ENCODE peak calls at places on chromosomes 1 and 21, in ten cellular contexts. One of them, this sample, is unnamed.

GRCh38 chr1:161388639-161389038 is 21.0 kb upstream of the CFAP126 start:
- DNase-seq in RPMI7951: no peak
- DNase-seq in body of pancreas: no peak
- DNase-seq in kidney tubule cell: no peak
- DNase-seq in activated T-cell treated with anti-CD3 and anti-CD28 coated beads, Interleukin-2, amount 50 U/mL, for 72 hours: no peak
- DNase-seq in stimulated activated CD4-positive, alpha-beta T cell treated with anti-CD3 and anti-CD28 coated beads, Interleukin-4, amount 100 ng/mL, for 24 hours: no peak
- DNase-seq in AG04449: no peak
- DNase-seq in NCI-H2081: no peak
- DNase-seq in AG08395: no peak
- DNase-seq in hippocampal formation: no peak
- DNase-seq in this sample: no peak

GRCh38 chr1:198635964-198636363 is 2.9 kb upstream of the PTPRC start:
- DNase-seq in RPMI7951: no peak
- DNase-seq in body of pancreas: no peak
- DNase-seq in kidney tubule cell: no peak
- DNase-seq in activated T-cell treated with anti-CD3 and anti-CD28 coated beads, Interleukin-2, amount 50 U/mL, for 72 hours: no peak
- DNase-seq in stimulated activated CD4-positive, alpha-beta T cell treated with anti-CD3 and anti-CD28 coated beads, Interleukin-4, amount 100 ng/mL, for 24 hours: no peak
- DNase-seq in AG04449: no peak
- DNase-seq in NCI-H2081: no peak
- DNase-seq in AG08395: no peak
- DNase-seq in hippocampal formation: no peak
- DNase-seq in this sample: no peak

GRCh38 chr1:905811-906531 is 17.8 kb upstream of the SAMD11 start:
- DNase-seq in RPMI7951: no peak
- DNase-seq in body of pancreas: peak
- DNase-seq in kidney tubule cell: no peak
- DNase-seq in activated T-cell treated with anti-CD3 and anti-CD28 coated beads, Interleukin-2, amount 50 U/mL, for 72 hours: no peak
- DNase-seq in stimulated activated CD4-positive, alpha-beta T cell treated with anti-CD3 and anti-CD28 coated beads, Interleukin-4, amount 100 ng/mL, for 24 hours: no peak
- DNase-seq in AG04449: no peak
- DNase-seq in NCI-H2081: no peak
- DNase-seq in AG08395: no peak
- DNase-seq in hippocampal formation: no peak
- DNase-seq in this sample: no peak

GRCh38 chr21:39854572-39854971 is 12.7 kb upstream of the PCP4 start:
- DNase-seq in RPMI7951: no peak
- DNase-seq in body of pancreas: no peak
- DNase-seq in kidney tubule cell: no peak
- DNase-seq in activated T-cell treated with anti-CD3 and anti-CD28 coated beads, Interleukin-2, amount 50 U/mL, for 72 hours: no peak
- DNase-seq in stimulated activated CD4-positive, alpha-beta T cell treated with anti-CD3 and anti-CD28 coated beads, Interleukin-4, amount 100 ng/mL, for 24 hours: no peak
- DNase-seq in AG04449: no peak
- DNase-seq in NCI-H2081: no peak
- DNase-seq in AG08395: no peak
- DNase-seq in hippocampal formation: no peak
- DNase-seq in this sample: no peak

GRCh38 chr1:27057389-27057788 is 44.7 kb upstream of the TENT5B start:
- DNase-seq in RPMI7951: no peak
- DNase-seq in body of pancreas: no peak
- DNase-seq in kidney tubule cell: no peak
- DNase-seq in activated T-cell treated with anti-CD3 and anti-CD28 coated beads, Interleukin-2, amount 50 U/mL, for 72 hours: no peak
- DNase-seq in stimulated activated CD4-positive, alpha-beta T cell treated with anti-CD3 and anti-CD28 coated beads, Interleukin-4, amount 100 ng/mL, for 24 hours: no peak
- DNase-seq in AG04449: no peak
- DNase-seq in NCI-H2081: no peak
- DNase-seq in AG08395: no peak
- DNase-seq in hippocampal formation: no peak
- DNase-seq in this sample: no peak

GRCh38 chr1:9823943-9824701 is at the start of gene CLSTN1:
- DNase-seq in RPMI7951: peak
- DNase-seq in body of pancreas: peak
- DNase-seq in kidney tubule cell: peak
- DNase-seq in activated T-cell treated with anti-CD3 and anti-CD28 coated beads, Interleukin-2, amount 50 U/mL, for 72 hours: peak
- DNase-seq in stimulated activated CD4-positive, alpha-beta T cell treated with anti-CD3 and anti-CD28 coated beads, Interleukin-4, amount 100 ng/mL, for 24 hours: peak
- DNase-seq in AG04449: no peak
- DNase-seq in NCI-H2081: peak
- DNase-seq in AG08395: peak
- DNase-seq in hippocampal formation: peak
- DNase-seq in this sample: peak

GRCh38 chr1:152190589-152190988 is 31.6 kb upstream of the RPTN start:
- DNase-seq in RPMI7951: no peak
- DNase-seq in body of pancreas: no peak
- DNase-seq in kidney tubule cell: no peak
- DNase-seq in activated T-cell treated with anti-CD3 and anti-CD28 coated beads, Interleukin-2, amount 50 U/mL, for 72 hours: no peak
- DNase-seq in stimulated activated CD4-positive, alpha-beta T cell treated with anti-CD3 and anti-CD28 coated beads, Interleukin-4, amount 100 ng/mL, for 24 hours: no peak
- DNase-seq in AG04449: no peak
- DNase-seq in NCI-H2081: no peak
- DNase-seq in AG08395: no peak
- DNase-seq in hippocampal formation: no peak
- DNase-seq in this sample: no peak

GRCh38 chr1:155871390-155871789 is 12.0 kb downstream of the SYT11 start:
- DNase-seq in RPMI7951: peak
- DNase-seq in body of pancreas: peak
- DNase-seq in kidney tubule cell: no peak
- DNase-seq in activated T-cell treated with anti-CD3 and anti-CD28 coated beads, Interleukin-2, amount 50 U/mL, for 72 hours: no peak
- DNase-seq in stimulated activated CD4-positive, alpha-beta T cell treated with anti-CD3 and anti-CD28 coated beads, Interleukin-4, amount 100 ng/mL, for 24 hours: no peak
- DNase-seq in AG04449: no peak
- DNase-seq in NCI-H2081: peak
- DNase-seq in AG08395: no peak
- DNase-seq in hippocampal formation: peak
- DNase-seq in this sample: no peak

GRCh38 chr1:171158089-171158488 is 27.0 kb upstream of the FMO2 start:
- DNase-seq in RPMI7951: peak
- DNase-seq in body of pancreas: no peak
- DNase-seq in kidney tubule cell: no peak
- DNase-seq in activated T-cell treated with anti-CD3 and anti-CD28 coated beads, Interleukin-2, amount 50 U/mL, for 72 hours: no peak
- DNase-seq in stimulated activated CD4-positive, alpha-beta T cell treated with anti-CD3 and anti-CD28 coated beads, Interleukin-4, amount 100 ng/mL, for 24 hours: no peak
- DNase-seq in AG04449: no peak
- DNase-seq in NCI-H2081: no peak
- DNase-seq in AG08395: no peak
- DNase-seq in hippocampal formation: no peak
- DNase-seq in this sample: no peak

GRCh38 chr21:44382536-44382935 is 29.1 kb downstream of the TRPM2 start:
- DNase-seq in RPMI7951: no peak
- DNase-seq in body of pancreas: no peak
- DNase-seq in kidney tubule cell: no peak
- DNase-seq in activated T-cell treated with anti-CD3 and anti-CD28 coated beads, Interleukin-2, amount 50 U/mL, for 72 hours: no peak
- DNase-seq in stimulated activated CD4-positive, alpha-beta T cell treated with anti-CD3 and anti-CD28 coated beads, Interleukin-4, amount 100 ng/mL, for 24 hours: no peak
- DNase-seq in AG04449: no peak
- DNase-seq in NCI-H2081: no peak
- DNase-seq in AG08395: no peak
- DNase-seq in hippocampal formation: no peak
- DNase-seq in this sample: no peak

GRCh38 chr1:16212251-16212961 is at the start of gene ARHGEF19:
- DNase-seq in RPMI7951: no peak
- DNase-seq in body of pancreas: peak
- DNase-seq in kidney tubule cell: no peak
- DNase-seq in activated T-cell treated with anti-CD3 and anti-CD28 coated beads, Interleukin-2, amount 50 U/mL, for 72 hours: no peak
- DNase-seq in stimulated activated CD4-positive, alpha-beta T cell treated with anti-CD3 and anti-CD28 coated beads, Interleukin-4, amount 100 ng/mL, for 24 hours: no peak
- DNase-seq in AG04449: no peak
- DNase-seq in NCI-H2081: peak
- DNase-seq in AG08395: no peak
- DNase-seq in hippocampal formation: no peak
- DNase-seq in this sample: no peak

GRCh38 chr1:215543191-215543606 is 23.9 kb upstream of the KCTD3 start:
- DNase-seq in RPMI7951: peak
- DNase-seq in body of pancreas: no peak
- DNase-seq in kidney tubule cell: peak
- DNase-seq in activated T-cell treated with anti-CD3 and anti-CD28 coated beads, Interleukin-2, amount 50 U/mL, for 72 hours: no peak
- DNase-seq in stimulated activated CD4-positive, alpha-beta T cell treated with anti-CD3 and anti-CD28 coated beads, Interleukin-4, amount 100 ng/mL, for 24 hours: no peak
- DNase-seq in AG04449: no peak
- DNase-seq in NCI-H2081: no peak
- DNase-seq in AG08395: peak
- DNase-seq in hippocampal formation: no peak
- DNase-seq in this sample: no peak

GRCh38 chr1:154741327-154741726 is 128.8 kb downstream of the KCNN3 start:
- DNase-seq in RPMI7951: no peak
- DNase-seq in body of pancreas: no peak
- DNase-seq in kidney tubule cell: peak
- DNase-seq in activated T-cell treated with anti-CD3 and anti-CD28 coated beads, Interleukin-2, amount 50 U/mL, for 72 hours: no peak
- DNase-seq in stimulated activated CD4-positive, alpha-beta T cell treated with anti-CD3 and anti-CD28 coated beads, Interleukin-4, amount 100 ng/mL, for 24 hours: no peak
- DNase-seq in AG04449: no peak
- DNase-seq in NCI-H2081: no peak
- DNase-seq in AG08395: peak
- DNase-seq in hippocampal formation: no peak
- DNase-seq in this sample: no peak

GRCh38 chr1:226429051-226429461 is 21.2 kb upstream of the PARP1 start:
- DNase-seq in RPMI7951: no peak
- DNase-seq in body of pancreas: no peak
- DNase-seq in kidney tubule cell: peak
- DNase-seq in activated T-cell treated with anti-CD3 and anti-CD28 coated beads, Interleukin-2, amount 50 U/mL, for 72 hours: no peak
- DNase-seq in stimulated activated CD4-positive, alpha-beta T cell treated with anti-CD3 and anti-CD28 coated beads, Interleukin-4, amount 100 ng/mL, for 24 hours: no peak
- DNase-seq in AG04449: no peak
- DNase-seq in NCI-H2081: peak
- DNase-seq in AG08395: no peak
- DNase-seq in hippocampal formation: no peak
- DNase-seq in this sample: no peak

GRCh38 chr1:230320804-230321203 is 105.3 kb downstream of the PGBD5 start:
- DNase-seq in RPMI7951: no peak
- DNase-seq in body of pancreas: no peak
- DNase-seq in kidney tubule cell: no peak
- DNase-seq in activated T-cell treated with anti-CD3 and anti-CD28 coated beads, Interleukin-2, amount 50 U/mL, for 72 hours: no peak
- DNase-seq in stimulated activated CD4-positive, alpha-beta T cell treated with anti-CD3 and anti-CD28 coated beads, Interleukin-4, amount 100 ng/mL, for 24 hours: no peak
- DNase-seq in AG04449: no peak
- DNase-seq in NCI-H2081: no peak
- DNase-seq in AG08395: no peak
- DNase-seq in hippocampal formation: no peak
- DNase-seq in this sample: no peak

GRCh38 chr21:42532466-42533181 is 19.0 kb downstream of the SLC37A1 start:
- DNase-seq in RPMI7951: peak
- DNase-seq in body of pancreas: no peak
- DNase-seq in kidney tubule cell: peak
- DNase-seq in activated T-cell treated with anti-CD3 and anti-CD28 coated beads, Interleukin-2, amount 50 U/mL, for 72 hours: no peak
- DNase-seq in stimulated activated CD4-positive, alpha-beta T cell treated with anti-CD3 and anti-CD28 coated beads, Interleukin-4, amount 100 ng/mL, for 24 hours: no peak
- DNase-seq in AG04449: no peak
- DNase-seq in NCI-H2081: no peak
- DNase-seq in AG08395: no peak
- DNase-seq in hippocampal formation: peak
- DNase-seq in this sample: no peak

GRCh38 chr1:62687903-62688686 is at the start of gene DOCK7:
- DNase-seq in RPMI7951: peak
- DNase-seq in body of pancreas: peak
- DNase-seq in kidney tubule cell: peak
- DNase-seq in activated T-cell treated with anti-CD3 and anti-CD28 coated beads, Interleukin-2, amount 50 U/mL, for 72 hours: peak
- DNase-seq in stimulated activated CD4-positive, alpha-beta T cell treated with anti-CD3 and anti-CD28 coated beads, Interleukin-4, amount 100 ng/mL, for 24 hours: peak
- DNase-seq in AG04449: no peak
- DNase-seq in NCI-H2081: peak
- DNase-seq in AG08395: peak
- DNase-seq in hippocampal formation: peak
- DNase-seq in this sample: peak

GRCh38 chr1:172637522-172637921 is 21.4 kb upstream of the FASLG start:
- DNase-seq in RPMI7951: peak
- DNase-seq in body of pancreas: no peak
- DNase-seq in kidney tubule cell: peak
- DNase-seq in activated T-cell treated with anti-CD3 and anti-CD28 coated beads, Interleukin-2, amount 50 U/mL, for 72 hours: peak
- DNase-seq in stimulated activated CD4-positive, alpha-beta T cell treated with anti-CD3 and anti-CD28 coated beads, Interleukin-4, amount 100 ng/mL, for 24 hours: peak
- DNase-seq in AG04449: peak
- DNase-seq in NCI-H2081: no peak
- DNase-seq in AG08395: peak
- DNase-seq in hippocampal formation: no peak
- DNase-seq in this sample: no peak

GRCh38 chr1:222582099-222582774 is 7.5 kb downstream of the TAF1A start:
- DNase-seq in RPMI7951: peak
- DNase-seq in body of pancreas: no peak
- DNase-seq in kidney tubule cell: peak
- DNase-seq in activated T-cell treated with anti-CD3 and anti-CD28 coated beads, Interleukin-2, amount 50 U/mL, for 72 hours: no peak
- DNase-seq in stimulated activated CD4-positive, alpha-beta T cell treated with anti-CD3 and anti-CD28 coated beads, Interleukin-4, amount 100 ng/mL, for 24 hours: no peak
- DNase-seq in AG04449: no peak
- DNase-seq in NCI-H2081: no peak
- DNase-seq in AG08395: peak
- DNase-seq in hippocampal formation: no peak
- DNase-seq in this sample: peak

GRCh38 chr1:50766688-50767087 is 193.4 kb downstream of the FAF1 start:
- DNase-seq in RPMI7951: no peak
- DNase-seq in body of pancreas: no peak
- DNase-seq in kidney tubule cell: no peak
- DNase-seq in activated T-cell treated with anti-CD3 and anti-CD28 coated beads, Interleukin-2, amount 50 U/mL, for 72 hours: no peak
- DNase-seq in stimulated activated CD4-positive, alpha-beta T cell treated with anti-CD3 and anti-CD28 coated beads, Interleukin-4, amount 100 ng/mL, for 24 hours: no peak
- DNase-seq in AG04449: no peak
- DNase-seq in NCI-H2081: no peak
- DNase-seq in AG08395: no peak
- DNase-seq in hippocampal formation: no peak
- DNase-seq in this sample: no peak

GRCh38 chr1:174982971-174983689 is 16.6 kb upstream of the CACYBP start:
- DNase-seq in RPMI7951: peak
- DNase-seq in body of pancreas: peak
- DNase-seq in kidney tubule cell: peak
- DNase-seq in activated T-cell treated with anti-CD3 and anti-CD28 coated beads, Interleukin-2, amount 50 U/mL, for 72 hours: peak
- DNase-seq in stimulated activated CD4-positive, alpha-beta T cell treated with anti-CD3 and anti-CD28 coated beads, Interleukin-4, amount 100 ng/mL, for 24 hours: peak
- DNase-seq in AG04449: no peak
- DNase-seq in NCI-H2081: peak
- DNase-seq in AG08395: peak
- DNase-seq in hippocampal formation: peak
- DNase-seq in this sample: no peak

GRCh38 chr1:230231739-230232075 is 164.7 kb downstream of the GALNT2 start:
- DNase-seq in RPMI7951: peak
- DNase-seq in body of pancreas: peak
- DNase-seq in kidney tubule cell: peak
- DNase-seq in activated T-cell treated with anti-CD3 and anti-CD28 coated beads, Interleukin-2, amount 50 U/mL, for 72 hours: peak
- DNase-seq in stimulated activated CD4-positive, alpha-beta T cell treated with anti-CD3 and anti-CD28 coated beads, Interleukin-4, amount 100 ng/mL, for 24 hours: no peak
- DNase-seq in AG04449: no peak
- DNase-seq in NCI-H2081: no peak
- DNase-seq in AG08395: no peak
- DNase-seq in hippocampal formation: no peak
- DNase-seq in this sample: no peak